ENCODE peak calls at places on chromosomes 16 and 17, in seven cellular contexts. R, Z, N, J, L, K and G are unnamed samples.
A peak's percentile ranks its signal among the peaks of the same experiment; 100 is the strongest.

GRCh38 chr16:67017810-67018488 is 11.0 kb upstream of the CBFB start:
- DNase-seq in R (peak; percentile 98), Z (peak; percentile 90), N (peak; percentile 78), J (peak; percentile 99), L (peak; percentile 43), K (peak; percentile 88), G (peak; percentile 79)

GRCh38 chr17:82791532-82791931 is 39.7 kb downstream of the TBCD start:
- DNase-seq in R (no peak), Z (no peak), N (no peak), J (no peak), L (peak; percentile 43), K (no peak), G (no peak)

GRCh38 chr17:27994586-27994985 is 47.9 kb upstream of the NLK start:
- DNase-seq in R (no peak), Z (no peak), N (no peak), J (no peak), L (no peak), K (no peak), G (no peak)

GRCh38 chr17:19727466-19728113 is 11.2 kb upstream of the SLC47A2 start:
- DNase-seq in R (no peak), Z (peak; percentile 42), N (no peak), J (no peak), L (peak; percentile 88), K (peak; percentile 54), G (peak; percentile 86)

GRCh38 chr16:11410382-11411058 is 65.3 kb downstream of the RMI2 start:
- DNase-seq in R (no peak), Z (no peak), N (no peak), J (no peak), L (no peak), K (no peak), G (no peak)

GRCh38 chr17:67377727-67378443 is 804 bp downstream of the PITPNC1 start:
- DNase-seq in R (no peak), Z (peak; percentile 66), N (peak; percentile 46), J (peak; percentile 60), L (peak; percentile 46), K (no peak), G (peak; percentile 41)

GRCh38 chr17:38590988-38591758 is 14.6 kb downstream of the SRCIN1 start:
- DNase-seq in R (no peak), Z (no peak), N (no peak), J (no peak), L (no peak), K (peak; percentile 84), G (no peak)

GRCh38 chr17:31571124-31571892 is 179.8 kb downstream of the RAB11FIP4 start:
- DNase-seq in R (no peak), Z (peak; percentile 78), N (no peak), J (no peak), L (peak; percentile 94), K (peak; percentile 63), G (peak; percentile 42)

GRCh38 chr17:2377659-2378058 is 23.2 kb downstream of the MNT start:
- DNase-seq in R (no peak), Z (no peak), N (no peak), J (no peak), L (no peak), K (no peak), G (no peak)

GRCh38 chr17:40452074-40452787 is 9.0 kb downstream of the IGFBP4 start:
- DNase-seq in R (no peak), Z (no peak), N (no peak), J (no peak), L (peak; percentile 87), K (no peak), G (no peak)

GRCh38 chr17:75889454-75889853 is 7.3 kb downstream of the TRIM65 start:
- DNase-seq in R (no peak), Z (no peak), N (no peak), J (no peak), L (no peak), K (no peak), G (no peak)

GRCh38 chr16:303760-304505 is 21.0 kb downstream of the PDIA2 start:
- DNase-seq in R (no peak), Z (no peak), N (no peak), J (no peak), L (no peak), K (no peak), G (no peak)

GRCh38 chr16:84484579-84485254 is 19.7 kb downstream of the MEAK7 start:
- DNase-seq in R (peak; percentile 41), Z (no peak), N (no peak), J (peak; percentile 76), L (peak; percentile 49), K (no peak), G (peak; percentile 65)

GRCh38 chr16:67445913-67446907 is 15.3 kb downstream of the HSD11B2 start:
- DNase-seq in R (no peak), Z (no peak), N (no peak), J (no peak), L (peak; percentile 74), K (no peak), G (no peak)

GRCh38 chr17:82900741-82901140 is 60.9 kb upstream of the ZNF750 start:
- DNase-seq in R (no peak), Z (no peak), N (no peak), J (no peak), L (no peak), K (no peak), G (no peak)

GRCh38 chr17:17590141-17590735 is 1.3 kb downstream of the PEMT start:
- DNase-seq in R (no peak), Z (no peak), N (no peak), J (no peak), L (no peak), K (no peak), G (no peak)
- H3K27ac ChIP-seq in R (peak overlapping the region; percentile 88), Z (no peak overlapping the region), N (no peak overlapping the region), J (no peak overlapping the region), L (peak overlapping the region; percentile 80), K (peak overlapping the region; percentile 78), G (no peak overlapping the region)

GRCh38 chr16:19167710-19168172 is 299 bp upstream of the SYT17 start:
- DNase-seq in R (peak; percentile 60), Z (peak; percentile 74), N (no peak), J (peak; percentile 89), L (peak; percentile 25), K (peak; percentile 60), G (peak; percentile 71)
- TF ChIP-seq CTCF in R (peak; percentile 68), Z (peak; percentile 82), N (no peak), J (peak; percentile 65), L (peak; percentile 82), K (peak; percentile 75), G (peak; percentile 83)

GRCh38 chr16:22073350-22073749 is 19.0 kb upstream of the VWA3A start:
- DNase-seq in R (no peak), Z (no peak), N (no peak), J (no peak), L (no peak), K (no peak), G (no peak)

GRCh38 chr16:22070361-22071351 is 21.7 kb upstream of the VWA3A start:
- DNase-seq in R (no peak), Z (no peak), N (no peak), J (no peak), L (peak; percentile 23), K (no peak), G (peak; percentile 47)

GRCh38 chr16:22075043-22075757 is 17.1 kb upstream of the VWA3A start:
- DNase-seq in R (no peak), Z (no peak), N (no peak), J (no peak), L (no peak), K (no peak), G (no peak)

GRCh38 chr16:22075776-22076175 is 16.6 kb upstream of the VWA3A start:
- DNase-seq in R (no peak), Z (no peak), N (no peak), J (no peak), L (no peak), K (no peak), G (no peak)

GRCh38 chr16:22071352-22071923 is 20.9 kb upstream of the VWA3A start:
- DNase-seq in R (no peak), Z (no peak), N (no peak), J (peak; percentile 28), L (no peak), K (no peak), G (no peak)
- H3K27ac ChIP-seq in R (no peak overlapping the region), Z (no peak overlapping the region), N (no peak overlapping the region), J (no peak overlapping the region), L (peak overlapping the region; percentile 48), K (no peak overlapping the region), G (peak overlapping the region; percentile 33)

DNA sequence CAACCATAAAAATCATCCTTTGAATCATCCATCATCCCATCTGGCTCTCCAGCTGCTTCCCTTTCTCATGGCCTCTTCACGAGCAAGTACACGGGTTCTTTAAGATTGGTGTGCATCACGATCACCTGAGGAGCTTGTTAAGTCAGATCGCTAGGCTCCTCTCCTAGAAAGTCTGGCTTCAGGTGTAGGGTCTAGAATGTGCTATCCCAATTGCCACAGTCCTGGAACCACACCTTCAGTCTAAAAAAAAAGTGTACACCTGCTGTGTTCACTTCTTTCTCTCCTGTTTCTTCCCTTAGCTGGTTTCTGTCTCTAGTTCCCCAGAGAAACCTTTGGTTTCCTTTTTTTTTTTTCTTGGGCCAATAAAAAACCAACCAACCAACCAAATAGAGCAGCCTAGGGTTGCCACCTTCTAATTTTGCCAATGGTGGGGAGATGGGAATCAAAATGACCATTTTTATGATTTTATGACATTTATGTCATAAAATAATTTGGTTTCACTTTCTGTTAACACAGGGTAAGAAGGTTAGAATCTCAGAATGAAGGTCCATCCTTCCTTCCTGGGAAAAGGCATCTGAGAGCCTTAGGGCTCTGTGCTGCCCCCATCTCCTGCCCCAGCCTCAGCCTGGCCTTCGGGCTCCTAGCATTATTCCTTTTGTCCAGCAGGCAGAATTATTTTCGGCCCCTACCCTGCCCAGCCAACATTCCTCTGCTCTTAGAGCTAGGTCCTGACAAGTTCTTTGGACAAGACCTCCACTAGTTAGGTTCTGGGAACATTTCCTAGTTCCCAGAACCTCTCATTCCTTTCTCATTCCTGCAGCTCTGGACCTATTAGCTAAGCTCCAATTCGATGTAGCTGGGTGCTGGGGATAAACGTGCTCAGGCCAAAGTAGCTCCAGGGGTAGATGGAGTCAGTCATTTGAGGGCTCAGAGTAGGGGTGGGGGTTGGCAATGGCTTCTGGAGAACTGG is 1.9 kb upstream of the GGT6 start:
- DNase-seq in R (no peak), Z (no peak), N (no peak), J (no peak), L (no peak), K (no peak), G (no peak)
- TF ChIP-seq CTCF in R (no peak), Z (no peak), N (no peak), J (no peak), L (no peak), K (no peak), G (no peak)

GRCh38 chr16:85657996-85658395 is 30.8 kb downstream of the GINS2 start:
- DNase-seq in R (no peak), Z (no peak), N (no peak), J (no peak), L (no peak), K (no peak), G (no peak)

GRCh38 chr16:85659805-85660511 is 28.8 kb downstream of the GINS2 start:
- DNase-seq in R (peak; percentile 34), Z (peak; percentile 61), N (peak; percentile 39), J (peak; percentile 81), L (peak; percentile 43), K (no peak), G (peak; percentile 73)

GRCh38 chr16:85659336-85659735 is 29.4 kb downstream of the GINS2 start:
- DNase-seq in R (no peak), Z (no peak), N (no peak), J (no peak), L (no peak), K (no peak), G (no peak)

GRCh38 chr16:85657267-85657650 is 31.5 kb downstream of the GINS2 start:
- DNase-seq in R (no peak), Z (no peak), N (no peak), J (no peak), L (no peak), K (no peak), G (no peak)

GRCh38 chr16:85658504-85659326 is 30.0 kb downstream of the GINS2 start:
- DNase-seq in R (no peak), Z (no peak), N (no peak), J (no peak), L (no peak), K (no peak), G (no peak)
- H3K27ac ChIP-seq in R (no peak overlapping the region), Z (no peak overlapping the region), N (no peak overlapping the region), J (peak overlapping the region; percentile 76), L (no peak overlapping the region), K (no peak overlapping the region), G (peak overlapping the region; percentile 50)